ENCODE peak calls at places on chromosome 21, in five cellular contexts. T is mesendoderm, M is IMR-90, N is neuronal stem cell, F is H1. P is an unnamed sample.

GRCh38 chr21:21196087-21196486 is 197.9 kb downstream of the NCAM2 start:
- DNase-seq in M (peak; percentile 39), N (no peak), T (no peak), F (no peak), P (no peak)

GRCh38 chr21:29671728-29672127 is 268.1 kb downstream of the GRIK1 start:
- DNase-seq in F (no peak), M (no peak), T (peak; percentile 6), N (no peak), P (no peak)

GRCh38 chr21:33244082-33244780 is 14.5 kb downstream of the IFNAR2 start:
- DNase-seq in M (no peak), N (no peak), F (no peak), T (no peak), P (no peak)

GRCh38 chr21:30629173-30629572 is 5.8 kb upstream of the KRTAP20-2 start:
- DNase-seq in M (no peak), N (no peak), T (no peak), F (no peak), P (no peak)

GRCh38 chr21:31366825-31367224 is 22.8 kb upstream of the TIAM1 start:
- DNase-seq in N (no peak), F (no peak), M (peak; percentile 86), T (peak; percentile 64), P (peak; percentile 89)

GRCh38 chr21:26409735-26410134 is 163.4 kb downstream of the CYYR1 start:
- DNase-seq in T (no peak), F (no peak), M (no peak), N (no peak), P (no peak)

GRCh38 chr21:35974801-35975200 is 85.5 kb downstream of the SETD4 start:
- DNase-seq in T (no peak), N (no peak), M (peak; percentile 28), F (no peak), P (no peak)

GRCh38 chr21:43198376-43198775 is 29.6 kb downstream of the CRYAA start:
- DNase-seq in T (no peak), N (no peak), M (no peak), F (no peak), P (no peak)

DNA sequence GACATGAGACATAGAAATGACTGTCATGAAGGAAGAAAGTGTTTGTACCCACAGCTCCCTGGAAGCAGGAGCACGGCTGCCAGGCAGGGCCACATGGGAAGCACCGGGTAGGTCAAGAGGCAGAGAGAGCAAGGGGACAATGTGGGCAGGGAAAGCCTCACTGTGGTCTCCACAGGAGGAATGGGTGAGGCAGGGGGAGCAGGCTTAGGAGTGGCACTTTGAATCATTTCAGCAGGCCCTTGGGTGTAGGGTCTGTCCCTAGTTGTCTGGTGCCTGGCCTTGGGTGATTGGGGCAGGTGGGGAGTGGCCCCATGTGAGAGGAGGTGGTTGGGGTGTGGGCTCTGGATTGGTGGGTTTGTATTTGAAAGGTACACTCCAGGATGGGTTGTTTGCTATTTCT is 83.9 kb downstream of the PCBP3 start:
- DNase-seq in N (no peak), F (no peak), T (no peak), M (no peak), P (no peak)
- H2BK15ac ChIP-seq in N (no peak overlapping the region), F (no peak overlapping the region), T (no peak overlapping the region), M (no peak overlapping the region), P (no peak overlapping the region)

GRCh38 chr21:28213221-28213620 is 779.5 kb downstream of the LTN1 start:
- DNase-seq in N (no peak), T (no peak), M (no peak), F (no peak), P (no peak)

GRCh38 chr21:28212056-28212455 is 780.6 kb downstream of the LTN1 start:
- DNase-seq in M (no peak), N (no peak), T (no peak), F (no peak), P (no peak)

GRCh38 chr21:28207776-28208175 is 784.9 kb downstream of the LTN1 start:
- DNase-seq in M (peak; percentile 83), T (no peak), F (no peak), N (no peak), P (peak; percentile 42)
- H3K4me3 ChIP-seq in M (no peak overlapping the region), T (no peak overlapping the region), F (no peak overlapping the region), N (no peak overlapping the region), P (no peak overlapping the region)

DNA sequence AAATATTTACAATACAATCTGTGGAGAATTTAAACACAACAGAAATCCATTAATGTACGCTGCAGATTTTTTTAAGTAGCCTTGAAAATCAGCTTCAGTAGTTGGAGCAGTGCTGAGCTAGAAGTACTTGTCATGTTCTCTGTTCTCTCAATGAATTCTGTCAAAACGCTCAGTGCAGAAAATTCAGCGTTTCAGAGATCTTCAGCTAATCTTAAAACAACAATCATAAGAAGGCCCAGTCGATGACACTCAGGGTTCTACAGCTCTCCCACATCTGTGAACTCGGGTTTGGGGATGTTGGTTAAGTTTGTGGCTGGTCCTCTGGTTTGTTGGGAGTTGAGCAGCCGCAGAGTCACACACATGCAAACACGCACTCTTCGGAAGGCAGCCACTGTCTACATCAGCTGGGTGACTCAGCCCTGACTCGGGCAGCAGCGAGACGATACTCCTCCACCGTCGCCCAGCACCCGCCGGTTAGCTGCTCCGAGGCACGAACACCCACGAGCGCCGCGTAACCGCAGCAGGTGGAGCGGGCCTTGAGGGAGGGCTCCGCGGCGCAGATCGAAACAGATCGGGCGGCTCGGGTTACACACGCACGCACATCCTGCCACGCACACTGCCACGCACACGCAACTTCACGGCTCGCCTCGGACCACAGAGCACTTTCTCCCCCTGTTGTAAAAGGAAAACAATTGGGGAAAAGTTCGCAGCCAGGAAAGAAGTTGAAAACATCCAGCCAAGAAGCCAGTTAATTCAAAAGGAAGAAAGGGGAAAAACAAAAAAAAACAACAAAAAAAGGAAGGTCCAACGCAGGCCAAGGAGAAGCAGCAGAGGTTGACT is 161.2 kb downstream of the RUNX1 start:
- DNase-seq in F (no peak), M (peak; percentile 99), N (no peak), T (peak; percentile 68), P (peak; percentile 98)
- H2BK120ac ChIP-seq in F (no peak overlapping the region), M (peak overlapping the region; percentile 93), N (no peak overlapping the region), T (no peak overlapping the region), P (no peak overlapping the region)

GRCh38 chr21:42019101-42019605 is 9.0 kb upstream of the ZBTB21 start:
- DNase-seq in F (no peak), N (no peak), T (no peak), M (no peak), P (no peak)

GRCh38 chr21:42019706-42020105 is 9.5 kb upstream of the ZBTB21 start:
- DNase-seq in M (no peak), N (no peak), F (no peak), T (no peak), P (no peak)

GRCh38 chr21:42024261-42024877 is 14.2 kb upstream of the ZBTB21 start:
- DNase-seq in T (no peak), N (no peak), M (no peak), F (no peak), P (no peak)

GRCh38 chr21:42022906-42023305 is 12.7 kb upstream of the ZBTB21 start:
- DNase-seq in T (no peak), F (no peak), N (no peak), M (no peak), P (no peak)

GRCh38 chr21:42021751-42022430 is 11.7 kb upstream of the ZBTB21 start:
- DNase-seq in N (peak; percentile 76), F (peak; percentile 66), M (no peak), T (peak; percentile 84), P (no peak)
- H2BK15ac ChIP-seq in N (no peak overlapping the region), F (peak overlapping the region; percentile 81), M (peak overlapping the region; percentile 45), T (no peak overlapping the region), P (no peak overlapping the region)

GRCh38 chr21:38351961-38352521 is 95.2 kb downstream of the KCNJ15 start:
- DNase-seq in M (peak; percentile 90), N (no peak), T (peak; percentile 86), F (no peak), P (peak; percentile 79)
- H3K4me3 ChIP-seq in M (no peak overlapping the region), N (no peak overlapping the region), T (no peak overlapping the region), F (no peak overlapping the region), P (no peak overlapping the region)

P was measured in mesenchymal stem cell.